ENCODE peak calls at places on chromosomes 7 and 10, in ten cellular contexts. One of them, this sample, is unnamed.

GRCh38 chr10:121910673-121911420 is 17.0 kb downstream of the ATE1 start:
- DNase-seq in IMR-90: peak
- DNase-seq in endothelial cell: no peak
- DNase-seq in heart left ventricle: no peak
- DNase-seq in dorsolateral prefrontal cortex: no peak
- DNase-seq in AG04450: peak
- DNase-seq in uterus: no peak
- DNase-seq in HL-60: no peak
- DNase-seq in HFF-Myc: no peak
- DNase-seq in CD8-positive, alpha-beta T cell: no peak
- DNase-seq in this sample: no peak

GRCh38 chr10:944034-944831 is 12.7 kb upstream of the LARP4B start:
- DNase-seq in IMR-90: peak
- DNase-seq in endothelial cell: no peak
- DNase-seq in heart left ventricle: peak
- DNase-seq in dorsolateral prefrontal cortex: no peak
- DNase-seq in AG04450: no peak
- DNase-seq in uterus: peak
- DNase-seq in HL-60: no peak
- DNase-seq in HFF-Myc: peak
- DNase-seq in CD8-positive, alpha-beta T cell: no peak
- DNase-seq in this sample: no peak

GRCh38 chr10:20892796-20893195 is 4.3 kb downstream of the NEBL start:
- DNase-seq in IMR-90: no peak
- DNase-seq in endothelial cell: no peak
- DNase-seq in heart left ventricle: no peak
- DNase-seq in dorsolateral prefrontal cortex: no peak
- DNase-seq in AG04450: no peak
- DNase-seq in uterus: no peak
- DNase-seq in HL-60: no peak
- DNase-seq in HFF-Myc: no peak
- DNase-seq in CD8-positive, alpha-beta T cell: no peak
- DNase-seq in this sample: no peak

GRCh38 chr7:104217620-104218019 is 9.8 kb upstream of the ORC5 start:
- DNase-seq in IMR-90: no peak
- DNase-seq in endothelial cell: no peak
- DNase-seq in heart left ventricle: no peak
- DNase-seq in dorsolateral prefrontal cortex: no peak
- DNase-seq in AG04450: no peak
- DNase-seq in uterus: no peak
- DNase-seq in HL-60: no peak
- DNase-seq in HFF-Myc: no peak
- DNase-seq in CD8-positive, alpha-beta T cell: no peak
- DNase-seq in this sample: no peak

GRCh38 chr10:533186-533585 is 156.3 kb downstream of the DIP2C start:
- DNase-seq in IMR-90: no peak
- DNase-seq in endothelial cell: no peak
- DNase-seq in heart left ventricle: no peak
- DNase-seq in dorsolateral prefrontal cortex: no peak
- DNase-seq in AG04450: no peak
- DNase-seq in uterus: no peak
- DNase-seq in HL-60: no peak
- DNase-seq in HFF-Myc: no peak
- DNase-seq in CD8-positive, alpha-beta T cell: no peak
- DNase-seq in this sample: no peak

GRCh38 chr10:62980697-62981495 is 152.2 kb upstream of the NRBF2 start:
- DNase-seq in IMR-90: no peak
- DNase-seq in endothelial cell: no peak
- DNase-seq in heart left ventricle: no peak
- DNase-seq in dorsolateral prefrontal cortex: no peak
- DNase-seq in AG04450: no peak
- DNase-seq in uterus: no peak
- DNase-seq in HL-60: no peak
- DNase-seq in HFF-Myc: no peak
- DNase-seq in CD8-positive, alpha-beta T cell: no peak
- DNase-seq in this sample: no peak

GRCh38 chr7:115008465-115009114 is 86.7 kb downstream of the MDFIC start:
- DNase-seq in IMR-90: peak
- DNase-seq in endothelial cell: no peak
- DNase-seq in heart left ventricle: peak
- DNase-seq in dorsolateral prefrontal cortex: no peak
- DNase-seq in AG04450: peak
- DNase-seq in uterus: peak
- DNase-seq in HL-60: no peak
- DNase-seq in HFF-Myc: no peak
- DNase-seq in CD8-positive, alpha-beta T cell: no peak
- DNase-seq in this sample: peak

GRCh38 chr7:138663741-138664710 is 37.1 kb downstream of the SVOPL start:
- DNase-seq in IMR-90: no peak
- DNase-seq in endothelial cell: peak
- DNase-seq in heart left ventricle: no peak
- DNase-seq in dorsolateral prefrontal cortex: no peak
- DNase-seq in AG04450: no peak
- DNase-seq in uterus: no peak
- DNase-seq in HL-60: no peak
- DNase-seq in HFF-Myc: no peak
- DNase-seq in CD8-positive, alpha-beta T cell: no peak
- DNase-seq in this sample: no peak

GRCh38 chr7:39888171-39888853 is 61.7 kb upstream of the CDK13 start:
- DNase-seq in IMR-90: no peak
- DNase-seq in endothelial cell: no peak
- DNase-seq in heart left ventricle: no peak
- DNase-seq in dorsolateral prefrontal cortex: no peak
- DNase-seq in AG04450: no peak
- DNase-seq in uterus: no peak
- DNase-seq in HL-60: no peak
- DNase-seq in HFF-Myc: no peak
- DNase-seq in CD8-positive, alpha-beta T cell: no peak
- DNase-seq in this sample: no peak

GRCh38 chr10:51228714-51229100 is 154.4 kb downstream of the PRKG1 start:
- DNase-seq in IMR-90: no peak
- DNase-seq in endothelial cell: no peak
- DNase-seq in heart left ventricle: no peak
- DNase-seq in dorsolateral prefrontal cortex: no peak
- DNase-seq in AG04450: no peak
- DNase-seq in uterus: no peak
- DNase-seq in HL-60: no peak
- DNase-seq in HFF-Myc: no peak
- DNase-seq in CD8-positive, alpha-beta T cell: no peak
- DNase-seq in this sample: no peak

GRCh38 chr7:132518102-132518838 is 58.0 kb downstream of the PLXNA4 start:
- DNase-seq in IMR-90: no peak
- DNase-seq in endothelial cell: peak
- DNase-seq in heart left ventricle: no peak
- DNase-seq in dorsolateral prefrontal cortex: no peak
- DNase-seq in AG04450: no peak
- DNase-seq in uterus: no peak
- DNase-seq in HL-60: no peak
- DNase-seq in HFF-Myc: peak
- DNase-seq in CD8-positive, alpha-beta T cell: no peak
- DNase-seq in this sample: no peak

GRCh38 chr7:7816816-7817536 is 98.6 kb upstream of the RPA3 start:
- DNase-seq in IMR-90: no peak
- DNase-seq in endothelial cell: no peak
- DNase-seq in heart left ventricle: no peak
- DNase-seq in dorsolateral prefrontal cortex: no peak
- DNase-seq in AG04450: no peak
- DNase-seq in uterus: no peak
- DNase-seq in HL-60: no peak
- DNase-seq in HFF-Myc: no peak
- DNase-seq in CD8-positive, alpha-beta T cell: no peak
- DNase-seq in this sample: no peak

GRCh38 chr10:100828744-100829102 is 83.3 kb downstream of the PAX2 start:
- DNase-seq in IMR-90: no peak
- DNase-seq in endothelial cell: no peak
- DNase-seq in heart left ventricle: no peak
- DNase-seq in dorsolateral prefrontal cortex: no peak
- DNase-seq in AG04450: no peak
- DNase-seq in uterus: no peak
- DNase-seq in HL-60: no peak
- DNase-seq in HFF-Myc: no peak
- DNase-seq in CD8-positive, alpha-beta T cell: no peak
- DNase-seq in this sample: no peak

GRCh38 chr7:74364061-74364460 is 74.9 kb downstream of the CLIP2 start:
- DNase-seq in IMR-90: no peak
- DNase-seq in endothelial cell: peak
- DNase-seq in heart left ventricle: no peak
- DNase-seq in dorsolateral prefrontal cortex: no peak
- DNase-seq in AG04450: no peak
- DNase-seq in uterus: no peak
- DNase-seq in HL-60: no peak
- DNase-seq in HFF-Myc: no peak
- DNase-seq in CD8-positive, alpha-beta T cell: no peak
- DNase-seq in this sample: no peak
- TF ChIP-seq CTCF in IMR-90: no peak
- TF ChIP-seq CTCF in endothelial cell: peak
- TF ChIP-seq CTCF in heart left ventricle: no peak
- TF ChIP-seq CTCF in dorsolateral prefrontal cortex: no peak
- TF ChIP-seq CTCF in AG04450: peak
- TF ChIP-seq CTCF in uterus: no peak
- TF ChIP-seq CTCF in HL-60: no peak
- TF ChIP-seq CTCF in HFF-Myc: peak
- TF ChIP-seq CTCF in CD8-positive, alpha-beta T cell: no peak
- TF ChIP-seq CTCF in this sample: peak

GRCh38 chr10:67476201-67476600 is 219.8 kb downstream of the CTNNA3 start:
- DNase-seq in IMR-90: no peak
- DNase-seq in endothelial cell: no peak
- DNase-seq in heart left ventricle: no peak
- DNase-seq in dorsolateral prefrontal cortex: no peak
- DNase-seq in AG04450: no peak
- DNase-seq in uterus: no peak
- DNase-seq in HL-60: no peak
- DNase-seq in HFF-Myc: no peak
- DNase-seq in CD8-positive, alpha-beta T cell: no peak
- DNase-seq in this sample: no peak
- TF ChIP-seq CTCF in IMR-90: no peak
- TF ChIP-seq CTCF in endothelial cell: no peak
- TF ChIP-seq CTCF in heart left ventricle: no peak
- TF ChIP-seq CTCF in dorsolateral prefrontal cortex: no peak
- TF ChIP-seq CTCF in AG04450: no peak
- TF ChIP-seq CTCF in uterus: no peak
- TF ChIP-seq CTCF in HL-60: no peak
- TF ChIP-seq CTCF in HFF-Myc: no peak
- TF ChIP-seq CTCF in CD8-positive, alpha-beta T cell: no peak
- TF ChIP-seq CTCF in this sample: no peak

DNA sequence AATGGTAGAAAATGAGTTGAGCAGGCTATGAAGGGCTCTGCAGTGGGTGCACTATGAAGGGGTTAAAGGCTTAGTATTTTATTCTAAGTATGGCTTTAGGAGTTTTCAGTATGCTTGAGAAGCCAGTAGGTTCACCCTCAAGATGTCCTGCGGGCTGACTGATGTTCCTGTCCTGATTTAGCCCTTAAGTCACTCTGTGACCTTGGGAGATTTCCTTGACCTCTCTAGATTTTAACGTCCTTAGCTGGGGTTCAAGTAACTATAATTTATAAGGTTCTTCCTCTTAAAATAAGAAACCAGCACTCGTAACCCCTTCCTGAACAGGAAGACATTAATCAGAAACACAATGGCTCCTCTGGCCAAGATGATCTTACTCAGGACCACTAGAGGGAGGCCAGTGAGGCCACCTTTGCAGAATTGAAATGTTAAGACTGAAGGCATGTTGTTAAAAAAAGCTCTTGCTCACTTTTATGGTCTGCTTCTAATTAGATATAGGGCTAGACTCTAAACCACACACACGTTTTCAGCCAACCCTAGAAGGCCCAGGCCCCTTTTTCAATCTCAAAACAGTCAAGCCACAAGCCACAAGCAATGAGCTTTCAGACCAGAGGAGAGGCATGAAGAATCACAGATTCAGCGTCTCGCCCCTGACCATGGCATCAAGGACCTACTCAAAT is 42.0 kb downstream of the CDK1 start:
- DNase-seq in IMR-90: peak
- DNase-seq in endothelial cell: no peak
- DNase-seq in heart left ventricle: no peak
- DNase-seq in dorsolateral prefrontal cortex: no peak
- DNase-seq in AG04450: no peak
- DNase-seq in uterus: no peak
- DNase-seq in HL-60: no peak
- DNase-seq in HFF-Myc: peak
- DNase-seq in CD8-positive, alpha-beta T cell: no peak
- DNase-seq in this sample: peak
- TF ChIP-seq CTCF in IMR-90: peak
- TF ChIP-seq CTCF in endothelial cell: peak
- TF ChIP-seq CTCF in heart left ventricle: peak
- TF ChIP-seq CTCF in dorsolateral prefrontal cortex: peak
- TF ChIP-seq CTCF in AG04450: peak
- TF ChIP-seq CTCF in uterus: peak
- TF ChIP-seq CTCF in HL-60: no peak
- TF ChIP-seq CTCF in HFF-Myc: peak
- TF ChIP-seq CTCF in CD8-positive, alpha-beta T cell: no peak
- TF ChIP-seq CTCF in this sample: peak

GRCh38 chr7:55274156-55274555 is 91.0 kb upstream of the LANCL2 start:
- DNase-seq in IMR-90: no peak
- DNase-seq in endothelial cell: no peak
- DNase-seq in heart left ventricle: no peak
- DNase-seq in dorsolateral prefrontal cortex: no peak
- DNase-seq in AG04450: no peak
- DNase-seq in uterus: no peak
- DNase-seq in HL-60: no peak
- DNase-seq in HFF-Myc: no peak
- DNase-seq in CD8-positive, alpha-beta T cell: no peak
- DNase-seq in this sample: no peak

GRCh38 chr7:55272328-55272727 is 92.8 kb upstream of the LANCL2 start:
- DNase-seq in IMR-90: no peak
- DNase-seq in endothelial cell: no peak
- DNase-seq in heart left ventricle: no peak
- DNase-seq in dorsolateral prefrontal cortex: no peak
- DNase-seq in AG04450: no peak
- DNase-seq in uterus: no peak
- DNase-seq in HL-60: no peak
- DNase-seq in HFF-Myc: no peak
- DNase-seq in CD8-positive, alpha-beta T cell: no peak
- DNase-seq in this sample: no peak

GRCh38 chr7:55271661-55272060 is 93.5 kb upstream of the LANCL2 start:
- DNase-seq in IMR-90: no peak
- DNase-seq in endothelial cell: no peak
- DNase-seq in heart left ventricle: no peak
- DNase-seq in dorsolateral prefrontal cortex: no peak
- DNase-seq in AG04450: no peak
- DNase-seq in uterus: no peak
- DNase-seq in HL-60: no peak
- DNase-seq in HFF-Myc: no peak
- DNase-seq in CD8-positive, alpha-beta T cell: no peak
- DNase-seq in this sample: no peak

GRCh38 chr7:55273186-55273980 is 91.8 kb upstream of the LANCL2 start:
- DNase-seq in IMR-90: no peak
- DNase-seq in endothelial cell: no peak
- DNase-seq in heart left ventricle: no peak
- DNase-seq in dorsolateral prefrontal cortex: no peak
- DNase-seq in AG04450: no peak
- DNase-seq in uterus: no peak
- DNase-seq in HL-60: no peak
- DNase-seq in HFF-Myc: no peak
- DNase-seq in CD8-positive, alpha-beta T cell: no peak
- DNase-seq in this sample: no peak

GRCh38 chr7:55271069-55271468 is 94.1 kb upstream of the LANCL2 start:
- DNase-seq in IMR-90: peak
- DNase-seq in endothelial cell: no peak
- DNase-seq in heart left ventricle: no peak
- DNase-seq in dorsolateral prefrontal cortex: no peak
- DNase-seq in AG04450: no peak
- DNase-seq in uterus: no peak
- DNase-seq in HL-60: no peak
- DNase-seq in HFF-Myc: no peak
- DNase-seq in CD8-positive, alpha-beta T cell: no peak
- DNase-seq in this sample: no peak
- TF ChIP-seq CTCF in IMR-90: peak
- TF ChIP-seq CTCF in endothelial cell: no peak
- TF ChIP-seq CTCF in heart left ventricle: no peak
- TF ChIP-seq CTCF in dorsolateral prefrontal cortex: no peak
- TF ChIP-seq CTCF in AG04450: peak
- TF ChIP-seq CTCF in uterus: no peak
- TF ChIP-seq CTCF in HL-60: no peak
- TF ChIP-seq CTCF in HFF-Myc: peak
- TF ChIP-seq CTCF in CD8-positive, alpha-beta T cell: no peak
- TF ChIP-seq CTCF in this sample: peak